ENCODE peak calls at places on chromosomes 12 and 14, in six cellular contexts. Q, F, U, L, Y and I are unnamed samples.

GRCh38 chr14:35333347-35333730 is 41.2 kb downstream of the PSMA6 start:
- DNase-seq in Y (no peak), Q (no peak), U (peak; percentile 35), L (no peak), F (no peak), I (no peak)

GRCh38 chr14:91041450-91041849 is 19.0 kb downstream of the RPS6KA5 start:
- DNase-seq in Q (no peak), F (no peak), Y (no peak), U (no peak), L (no peak), I (no peak)

GRCh38 chr12:118377891-118378470 is 1.6 kb downstream of the SUDS3 start:
- DNase-seq in U (peak; percentile 43), Y (peak; percentile 75), L (no peak), F (no peak), Q (no peak), I (peak; percentile 80)

GRCh38 chr14:53663709-53664108 is 292.9 kb downstream of the BMP4 start:
- DNase-seq in Q (no peak), Y (peak; percentile 6), F (no peak), U (peak; percentile 54), L (no peak), I (no peak)

GRCh38 chr14:25411933-25412757 is 362.2 kb upstream of the STXBP6 start:
- DNase-seq in Q (no peak), U (peak; percentile 16), Y (no peak), F (no peak), L (no peak), I (no peak)

GRCh38 chr12:93990832-93991748 is 157.3 kb upstream of the PLXNC1 start:
- DNase-seq in Y (no peak), U (peak; percentile 66), L (no peak), F (no peak), Q (no peak), I (no peak)

GRCh38 chr12:101599771-101600486 is 5.2 kb downstream of the MYBPC1 start:
- DNase-seq in Q (no peak), U (peak; percentile 30), Y (no peak), F (no peak), L (no peak), I (no peak)

GRCh38 chr14:86654558-86655184 is 1124.7 kb downstream of the FLRT2 start:
- DNase-seq in Q (peak; percentile 29), Y (peak; percentile 7), U (peak; percentile 66), F (no peak), L (no peak), I (no peak)

GRCh38 chr14:54901380-54902142 is 1.1 kb downstream of the GCH1 start:
- DNase-seq in Q (peak; percentile 28), L (no peak), U (peak; percentile 11), F (no peak), Y (peak; percentile 15), I (no peak)

GRCh38 chr12:49548822-49549648 is 10.2 kb downstream of the KCNH3 start:
- DNase-seq in F (no peak), U (peak; percentile 51), Q (no peak), Y (no peak), L (no peak), I (no peak)
- TF ChIP-seq CTCF in F (peak; percentile 57), U (peak; percentile 27), Q (peak; percentile 33), Y (no peak), L (peak; percentile 45), I (peak; percentile 42)

GRCh38 chr12:39368096-39368495 is 74.8 kb downstream of the KIF21A start:
- DNase-seq in Q (no peak), L (no peak), F (no peak), Y (no peak), U (no peak), I (no peak)

GRCh38 chr12:39368891-39369290 is 74.0 kb downstream of the KIF21A start:
- DNase-seq in U (no peak), Y (no peak), Q (peak; percentile 47), F (no peak), L (no peak), I (no peak)

GRCh38 chr12:39364196-39364595 is 78.7 kb downstream of the KIF21A start:
- DNase-seq in U (no peak), L (no peak), F (no peak), Y (no peak), Q (peak; percentile 58), I (no peak)

GRCh38 chr12:39367494-39367893 is 75.4 kb downstream of the KIF21A start:
- DNase-seq in U (no peak), F (no peak), L (no peak), Q (no peak), Y (no peak), I (no peak)

GRCh38 chr12:39365364-39366001 is 77.4 kb downstream of the KIF21A start:
- DNase-seq in L (no peak), Y (no peak), F (no peak), U (no peak), Q (no peak), I (no peak)
- TF ChIP-seq CTCF in L (no peak), Y (peak; percentile 41), F (no peak), U (peak; percentile 28), Q (peak; percentile 56), I (peak; percentile 17)

GRCh38 chr14:62126885-62127478 is 364.8 kb downstream of the SNAPC1 start:
- DNase-seq in U (peak; percentile 61), F (peak; percentile 49), Q (peak; percentile 47), Y (peak; percentile 31), L (peak; percentile 14), I (no peak)
- TF ChIP-seq CTCF in U (peak; percentile 81), F (peak; percentile 59), Q (peak; percentile 90), Y (peak; percentile 81), L (peak; percentile 80), I (peak; percentile 50)

DNA sequence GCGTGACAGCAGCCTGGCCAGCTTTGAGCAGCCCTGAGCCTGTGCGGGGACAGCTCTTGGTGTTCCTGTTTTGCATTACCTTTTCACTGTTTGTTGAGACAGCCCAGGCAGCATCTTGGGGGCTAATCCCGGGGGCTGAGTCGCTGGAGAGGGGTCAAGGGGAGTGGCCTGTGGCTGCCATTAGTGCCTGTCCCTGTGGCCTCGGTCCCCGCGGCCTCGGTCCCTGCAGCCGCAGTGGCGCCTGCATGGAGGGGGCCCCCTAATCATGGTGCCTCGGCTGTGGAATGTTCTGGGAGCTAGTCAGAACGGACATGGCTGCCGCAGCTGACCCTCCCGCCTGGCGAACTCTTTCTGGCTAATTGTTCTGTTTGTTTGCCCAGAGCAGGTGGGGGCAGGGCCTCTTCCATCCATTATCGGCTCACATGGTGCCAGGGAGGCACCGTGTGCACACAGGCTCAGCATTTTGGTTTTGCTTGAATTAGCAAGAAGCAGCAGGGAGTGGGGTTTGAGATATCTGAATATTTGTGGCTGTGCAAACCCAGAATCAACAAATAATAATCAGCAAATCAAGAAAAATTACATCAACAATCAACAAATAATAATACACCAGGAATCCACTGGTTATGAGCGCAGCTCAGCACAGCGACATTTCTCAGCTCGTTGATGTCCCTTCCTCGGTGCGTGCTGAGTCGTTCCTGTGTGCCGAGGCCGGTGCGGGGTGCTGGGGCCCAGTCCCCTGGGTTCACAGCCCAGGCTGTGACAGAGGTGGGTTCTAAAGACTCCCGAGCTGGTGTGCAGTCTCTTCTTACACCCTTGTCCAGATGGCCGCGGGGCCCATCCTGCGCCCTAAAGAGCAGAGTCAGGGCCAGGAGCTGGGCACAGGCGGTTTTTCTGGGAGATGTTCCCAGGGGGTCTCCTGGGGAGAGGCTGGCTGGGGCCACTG is 27.1 kb upstream of the TRAF3 start:
- DNase-seq in Y (no peak), U (no peak), F (no peak), Q (no peak), L (no peak), I (no peak)
- TF ChIP-seq CTCF in Y (no peak), U (no peak), F (no peak), Q (no peak), L (no peak), I (no peak)